ENCODE peak calls at places on chromosomes 13 and 19, in eight cellular contexts. O is breast epithelium, D is prostate gland, U is upper lobe of left lung, H is SK-N-SH, T is stomach, J is HCT116, E is sigmoid colon. V is an unnamed sample.

GRCh38 chr19:54196514-54196913 is 4.1 kb upstream of the RPS9 start:
- DNase-seq in H (no peak), O (no peak), E (no peak), U (no peak), T (no peak), D (no peak), J (no peak), V (peak; percentile 50)

GRCh38 chr13:75393839-75394238 is 88.1 kb downstream of the TBC1D4 start:
- DNase-seq in D (no peak), T (no peak), J (no peak), H (no peak), U (no peak), O (no peak), E (no peak), V (no peak)

GRCh38 chr13:98450495-98451167 is 126.3 kb downstream of the STK24 start:
- DNase-seq in D (peak; percentile 73), O (no peak), J (no peak), T (no peak), H (no peak), E (peak; percentile 89), U (no peak), V (no peak)

GRCh38 chr13:20799726-20800416 is 26.1 kb upstream of the EEF1AKMT1 start:
- DNase-seq in D (no peak), E (no peak), U (no peak), H (no peak), O (no peak), J (no peak), T (no peak), V (no peak)

GRCh38 chr13:38967446-38967845 is 23.2 kb downstream of the STOML3 start:
- DNase-seq in D (no peak), T (no peak), U (no peak), J (no peak), H (no peak), O (no peak), E (no peak), V (no peak)

GRCh38 chr13:43698009-43698408 is 88.8 kb downstream of the ENOX1 start:
- DNase-seq in D (no peak), O (no peak), H (no peak), U (no peak), E (no peak), T (no peak), J (no peak), V (no peak)

GRCh38 chr13:90883592-90883991 is 463.9 kb upstream of the MIR17HG start:
- DNase-seq in E (no peak), H (no peak), J (no peak), T (no peak), O (no peak), U (no peak), D (no peak), V (no peak)

GRCh38 chr13:99265823-99266426 is 7.7 kb upstream of the GPR18 start:
- DNase-seq in O (no peak), D (no peak), U (no peak), T (no peak), J (peak; percentile 40), H (peak; percentile 44), E (no peak), V (no peak)

GRCh38 chr19:42850981-42851717 is 28.4 kb downstream of the PSG1 start:
- DNase-seq in J (peak; percentile 18), T (no peak), O (no peak), D (no peak), U (no peak), E (peak; percentile 79), H (no peak), V (no peak)

GRCh38 chr19:44904426-44904994 is 1.1 kb upstream of the APOE start:
- DNase-seq in J (no peak), O (no peak), U (no peak), D (no peak), H (peak; percentile 59), T (no peak), E (no peak), V (no peak)

GRCh38 chr13:29369060-29369743 is 226.3 kb downstream of the SLC7A1 start:
- DNase-seq in U (no peak), T (no peak), J (peak; percentile 27), D (peak; percentile 9), H (peak; percentile 39), O (no peak), E (no peak), V (no peak)

GRCh38 chr19:55086730-55087541 is 11.3 kb downstream of the EPS8L1 start:
- DNase-seq in E (peak; percentile 95), O (peak; percentile 85), J (no peak), U (peak; percentile 91), H (peak; percentile 99), D (peak; percentile 92), T (peak; percentile 82), V (peak; percentile 90)

GRCh38 chr19:46489445-46490272 is 6.0 kb downstream of the PNMA8B start:
- DNase-seq in J (no peak), H (peak; percentile 37), O (no peak), U (peak; percentile 87), D (no peak), E (peak; percentile 79), T (peak; percentile 50), V (peak; percentile 78)

GRCh38 chr19:19021115-19021514 is 12.2 kb downstream of the SUGP2 start:
- DNase-seq in T (no peak), D (peak; percentile 29), E (no peak), J (no peak), U (no peak), O (no peak), H (no peak), V (no peak)

GRCh38 chr13:76552373-76552772 is 333.8 kb downstream of the KCTD12 start:
- DNase-seq in O (no peak), H (no peak), J (no peak), D (no peak), U (no peak), T (no peak), E (no peak), V (no peak)

GRCh38 chr13:91894311-91894710 is 495.9 kb downstream of the GPC5 start:
- DNase-seq in T (no peak), D (no peak), U (no peak), J (no peak), H (no peak), E (no peak), O (no peak), V (no peak)

GRCh38 chr13:91893040-91893439 is 494.6 kb downstream of the GPC5 start:
- DNase-seq in H (no peak), E (no peak), D (no peak), U (no peak), J (no peak), T (no peak), O (no peak), V (no peak)

DNA sequence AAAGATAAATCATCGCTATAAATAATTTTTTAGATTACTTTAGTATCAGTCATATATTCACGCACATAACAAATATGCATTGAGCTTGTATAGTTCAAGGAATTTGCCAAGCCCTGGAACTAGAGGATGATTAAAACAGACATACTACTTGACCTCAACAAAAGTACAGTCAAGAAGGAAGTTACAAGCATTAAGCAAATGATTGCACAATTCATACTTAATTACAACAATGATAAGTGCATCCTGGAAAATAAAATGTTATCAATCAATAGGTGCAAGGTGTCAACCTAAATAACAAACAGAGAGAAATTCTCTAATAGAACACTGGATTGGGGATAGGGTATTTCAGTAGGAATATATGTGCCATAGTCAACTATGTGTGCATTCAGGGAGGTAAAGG is 491.2 kb downstream of the GPC5 start:
- DNase-seq in D (no peak), J (no peak), U (no peak), T (no peak), H (no peak), O (no peak), E (no peak), V (no peak)
- TF ChIP-seq POLR2AphosphoS5 in D (no peak), J (no peak), U (no peak), T (no peak), H (no peak), O (no peak), E (no peak), V (no peak)

DNA sequence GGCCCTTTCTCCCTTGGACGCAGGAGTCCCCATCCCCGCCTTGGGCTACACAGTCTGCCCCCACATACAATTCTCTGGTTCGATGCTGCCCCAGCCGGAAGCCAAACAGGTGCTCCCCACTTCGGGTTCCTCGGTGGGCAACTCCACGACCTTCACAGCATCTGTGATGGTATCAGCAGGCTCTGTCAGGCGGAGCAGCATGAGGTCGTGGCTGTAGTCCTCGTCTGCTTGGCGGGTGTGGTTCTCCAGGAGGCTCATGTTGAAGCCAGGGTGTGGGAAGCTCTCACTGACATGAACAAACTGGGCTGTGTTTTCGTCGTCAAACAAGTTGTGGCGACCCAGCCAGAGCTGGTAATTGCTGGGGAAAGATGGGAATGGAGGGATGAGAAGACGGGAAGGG is 3.5 kb downstream of the KLK1 start:
- DNase-seq in D (no peak), J (no peak), O (no peak), T (no peak), U (no peak), H (no peak), E (no peak), V (no peak)
- H3K27me3 ChIP-seq in D (no peaks in the 10 kb centered on the region), J (no peaks in the 10 kb centered on the region), O (peaks cover 69% of the 10 kb centered on the region), T (peaks cover 15% of the 10 kb centered on the region), U (peaks cover 38% of the 10 kb centered on the region), H (peaks cover 55% of the 10 kb centered on the region), E (peaks cover 12% of the 10 kb centered on the region), V (peaks cover 78% of the 10 kb centered on the region)

GRCh38 chr19:10417598-10418280 is 2.6 kb upstream of the PDE4A start:
- DNase-seq in E (no peak), O (no peak), H (peak; percentile 39), J (no peak), D (no peak), T (no peak), U (peak; percentile 76), V (no peak)
- H3K4me3 ChIP-seq in E (no peak overlapping the region), O (no peak overlapping the region), H (no peak overlapping the region), J (peak overlapping the region; percentile 70), D (no peak overlapping the region), T (no peak overlapping the region), U (no peak overlapping the region), V (no peak overlapping the region)

DNA sequence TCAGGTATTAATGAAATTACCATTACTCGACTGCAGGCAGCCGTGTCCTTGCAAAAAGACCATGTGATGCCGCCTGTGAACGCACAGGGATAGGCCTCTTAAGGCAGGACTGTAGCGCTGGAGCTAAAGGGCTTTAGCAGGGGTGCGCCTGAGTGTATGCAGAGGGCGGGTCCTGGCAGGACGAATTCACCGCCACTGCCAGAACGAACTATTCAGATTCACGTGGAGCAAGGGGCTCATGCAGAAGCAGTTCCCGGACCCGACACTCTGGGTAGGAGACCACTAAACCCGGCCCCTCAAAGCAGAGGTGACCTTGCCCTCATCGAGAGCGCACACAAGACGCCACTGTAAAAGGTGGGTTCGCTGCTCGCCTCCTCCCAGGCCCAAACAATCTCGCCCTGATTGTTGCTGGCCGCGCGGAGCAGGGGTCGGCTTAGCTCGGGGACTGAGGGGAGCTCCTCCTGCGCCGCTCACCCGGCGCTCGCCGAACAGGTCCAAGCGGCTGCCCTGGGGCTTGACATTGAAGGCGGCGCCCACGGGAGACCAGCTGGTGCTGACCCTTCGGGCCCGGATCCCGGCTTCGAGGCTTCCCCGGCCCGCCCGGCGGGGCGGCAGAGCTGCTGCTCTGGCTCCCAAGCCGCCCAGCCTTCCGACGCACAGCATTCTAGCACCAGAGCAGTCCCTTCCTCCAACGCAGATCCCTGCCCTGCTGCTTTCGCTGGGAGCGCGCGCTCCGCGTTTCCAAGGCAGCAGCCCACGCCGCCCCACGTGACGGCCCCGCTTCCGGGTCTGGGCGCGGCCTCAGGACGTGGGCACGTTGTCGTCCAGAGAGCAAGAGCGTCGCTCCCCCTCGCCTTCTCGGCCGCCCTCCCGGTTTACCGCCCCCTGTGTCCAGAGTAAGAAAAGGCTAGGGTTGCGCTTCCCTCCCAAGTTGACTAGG is at the start of gene MIPEP:
- DNase-seq in J (peak; percentile 88), H (peak; percentile 94), O (peak; percentile 91), E (peak; percentile 95), U (peak; percentile 99), D (peak; percentile 92), T (peak; percentile 93), V (peak; percentile 98)
- TF ChIP-seq POLR2AphosphoS5 in J (peak; percentile 57), H (peak; percentile 57), O (peak; percentile 88), E (peak; percentile 96), U (peak; percentile 90), D (peak; percentile 94), T (peak; percentile 78), V (peak; percentile 95)